ENCODE peak calls at places on chromosomes 1 and 21, in five cellular contexts. V, C, B, R and O are unnamed samples.

GRCh38 chr1:181531951-181532640 is 48.8 kb downstream of the CACNA1E start:
- DNase-seq in C (no peak), B (no peak), R (no peak), V (no peak), O (no peak)

GRCh38 chr1:201606581-201606980 is 67.7 kb downstream of the NAV1 start:
- DNase-seq in B (no peak), V (no peak), R (no peak), C (no peak), O (no peak)

GRCh38 chr1:14962407-14962806 is 191.1 kb upstream of the TMEM51 start:
- DNase-seq in B (no peak), C (no peak), R (no peak), V (no peak), O (no peak)

GRCh38 chr1:23777979-23778814 is at the start of gene PITHD1:
- DNase-seq in V (peak; percentile 95), C (peak; percentile 72), R (peak; percentile 84), B (peak; percentile 96), O (no peak)

GRCh38 chr1:17858027-17858426 is 102.9 kb downstream of the ACTL8 start:
- DNase-seq in B (no peak), R (no peak), V (no peak), C (no peak), O (no peak)

GRCh38 chr1:3617806-3618345 is 6.6 kb upstream of the MEGF6 start:
- DNase-seq in B (no peak), R (no peak), V (peak; percentile 56), C (no peak), O (no peak)

GRCh38 chr1:7313081-7313546 is 458.0 kb upstream of the VAMP3 start:
- DNase-seq in C (no peak), V (no peak), R (no peak), B (no peak), O (no peak)

GRCh38 chr1:177077734-177078489 is 86.6 kb downstream of the ASTN1 start:
- DNase-seq in C (no peak), R (no peak), B (no peak), V (no peak), O (no peak)

GRCh38 chr1:230123280-230124186 is 56.5 kb downstream of the GALNT2 start:
- DNase-seq in B (peak; percentile 79), V (no peak), R (no peak), C (no peak), O (no peak)

GRCh38 chr1:84504580-84505021 is 1.6 kb upstream of the SPATA1 start:
- DNase-seq in V (no peak), R (no peak), B (no peak), C (no peak), O (peak; percentile 31)

GRCh38 chr1:200659269-200659668 is 10.4 kb downstream of the DDX59 start:
- DNase-seq in R (peak; percentile 46), V (no peak), C (no peak), B (no peak), O (no peak)

GRCh38 chr1:214349781-214350180 is 68.8 kb downstream of the SMYD2 start:
- DNase-seq in V (no peak), B (no peak), R (no peak), C (no peak), O (no peak)

GRCh38 chr21:31180256-31181088 is 142.2 kb upstream of the KRTAP19-8 start:
- DNase-seq in B (peak; percentile 49), V (no peak), C (no peak), R (no peak), O (no peak)

GRCh38 chr1:156698995-156699394 is 6.4 kb downstream of the CRABP2 start:
- DNase-seq in V (no peak), R (no peak), C (no peak), B (no peak), O (no peak)

GRCh38 chr1:206737729-206738222 is 32.8 kb upstream of the IL19 start:
- DNase-seq in R (no peak), B (no peak), C (no peak), V (no peak), O (no peak)

GRCh38 chr1:72845342-72845741 is 563.0 kb upstream of the NEGR1 start:
- DNase-seq in R (peak; percentile 67), V (no peak), C (no peak), B (no peak), O (no peak)

GRCh38 chr1:246113555-246114095 is 393.5 kb downstream of the SMYD3 start:
- DNase-seq in R (no peak), C (no peak), V (no peak), B (no peak), O (no peak)

GRCh38 chr21:44428281-44428942 is 26.9 kb upstream of the LRRC3 start:
- DNase-seq in C (peak; percentile 20), V (no peak), B (no peak), R (peak; percentile 88), O (no peak)

GRCh38 chr1:169914534-169914933 is 20.8 kb upstream of the SCYL3 start:
- DNase-seq in V (no peak), R (no peak), C (no peak), B (no peak), O (no peak)

GRCh38 chr1:230643887-230644286 is 1.6 kb downstream of the COG2 start:
- DNase-seq in R (no peak), V (no peak), B (peak; percentile 25), C (no peak), O (no peak)

GRCh38 chr1:97270508-97271307 is 549.1 kb downstream of the PTBP2 start:
- DNase-seq in V (no peak), C (no peak), R (no peak), B (peak; percentile 5), O (no peak)

GRCh38 chr1:228291906-228292608 is 84.2 kb downstream of the OBSCN start:
- DNase-seq in R (no peak), C (no peak), V (no peak), B (no peak), O (no peak)

GRCh38 chr1:61183471-61184034 is 101.2 kb downstream of the NFIA start:
- DNase-seq in C (no peak), V (no peak), B (no peak), R (no peak), O (no peak)

GRCh38 chr1:204465469-204466415 is 28.9 kb downstream of the PIK3C2B start:
- DNase-seq in V (no peak), B (peak; percentile 75), C (no peak), R (no peak), O (no peak)

GRCh38 chr1:115476616-115477015 is 138.6 kb upstream of the NGF start:
- DNase-seq in C (no peak), R (peak; percentile 31), B (no peak), V (no peak), O (no peak)

GRCh38 chr1:103156966-103157365 is 48.6 kb upstream of the COL11A1 start:
- DNase-seq in V (no peak), R (no peak), B (no peak), C (no peak), O (no peak)

GRCh38 chr1:173570370-173571030 is 32.4 kb downstream of the SLC9C2 start:
- DNase-seq in R (no peak), C (no peak), V (no peak), B (no peak), O (no peak)

GRCh38 chr1:58976294-58976693 is 192.4 kb upstream of the JUN start:
- DNase-seq in R (no peak), B (no peak), V (peak; percentile 78), C (no peak), O (no peak)

GRCh38 chr1:107277022-107277421 is 136.2 kb downstream of the NTNG1 start:
- DNase-seq in R (peak; percentile 64), C (no peak), B (no peak), V (no peak), O (no peak)

GRCh38 chr1:165828581-165829329 is 1.3 kb downstream of the UCK2 start:
- DNase-seq in V (peak; percentile 74), R (peak; percentile 58), B (peak; percentile 56), C (no peak), O (peak; percentile 50)

GRCh38 chr1:233613252-233614172 is at the start of gene KCNK1:
- DNase-seq in V (peak; percentile 88), B (peak; percentile 60), C (no peak), R (peak; percentile 91), O (peak; percentile 62)

GRCh38 chr1:209199822-209200221 is 383.7 kb upstream of the CAMK1G start:
- DNase-seq in V (no peak), B (no peak), R (peak; percentile 84), C (no peak), O (no peak)